ENCODE peak calls at places on chromosomes 3 and 15, in nine cellular contexts. Z, E, G, R, N, Q, V, U and L are unnamed samples.

GRCh38 chr3:112894258-112894657 is 47.6 kb upstream of the CD200R1L start:
- DNase-seq in Z (no peak), E (peak; percentile 59), G (no peak), R (no peak), N (no peak), Q (no peak), V (no peak), U (no peak), L (peak; percentile 8)

GRCh38 chr15:83323296-83323711 is 38.8 kb upstream of the BNC1 start:
- DNase-seq in Z (no peak), E (peak; percentile 95), G (no peak), R (no peak), N (no peak), Q (no peak), V (no peak), U (no peak), L (no peak)

GRCh38 chr3:125611908-125612307 is 16.6 kb upstream of the OSBPL11 start:
- DNase-seq in Z (no peak), E (no peak), G (no peak), R (no peak), N (peak; percentile 13), Q (no peak), V (no peak), U (no peak), L (no peak)

GRCh38 chr3:5226783-5227182 is 39.3 kb downstream of the EDEM1 start:
- DNase-seq in Z (no peak), E (peak; percentile 29), G (no peak), R (no peak), N (no peak), Q (no peak), V (no peak), U (no peak), L (no peak)

GRCh38 chr3:139309880-139310279 is 33.9 kb upstream of the MRPS22 start:
- DNase-seq in Z (no peak), E (peak; percentile 15), G (no peak), R (no peak), N (no peak), Q (no peak), V (no peak), U (no peak), L (peak; percentile 47)

GRCh38 chr3:169699536-169700050 is 36.1 kb upstream of the MECOM start:
- DNase-seq in Z (peak; percentile 72), E (no peak), G (peak; percentile 87), R (no peak), N (no peak), Q (no peak), V (peak; percentile 2), U (peak; percentile 65), L (no peak)

GRCh38 chr3:128190501-128190900 is 37.2 kb downstream of the EEFSEC start:
- DNase-seq in Z (no peak), E (peak; percentile 7), G (no peak), R (no peak), N (no peak), Q (no peak), V (no peak), U (no peak), L (no peak)

GRCh38 chr3:149667576-149667975 is 9.8 kb upstream of the WWTR1 start:
- DNase-seq in Z (no peak), E (no peak), G (no peak), R (no peak), N (no peak), Q (no peak), V (no peak), U (no peak), L (no peak)

GRCh38 chr15:71096676-71097075 is 18.6 kb upstream of the THSD4 start:
- DNase-seq in Z (no peak), E (no peak), G (no peak), R (no peak), N (no peak), Q (no peak), V (no peak), U (no peak), L (no peak)

GRCh38 chr3:138365253-138365555 is 16.8 kb downstream of the MRAS start:
- DNase-seq in Z (no peak), E (no peak), G (no peak), R (no peak), N (no peak), Q (no peak), V (no peak), U (no peak), L (no peak)

GRCh38 chr3:147582642-147583041 is 173.5 kb downstream of the ZIC1 start:
- DNase-seq in Z (no peak), E (no peak), G (no peak), R (no peak), N (no peak), Q (no peak), V (no peak), U (no peak), L (no peak)

GRCh38 chr3:86895202-86895601 is 95.7 kb downstream of the VGLL3 start:
- DNase-seq in Z (no peak), E (no peak), G (no peak), R (no peak), N (no peak), Q (no peak), V (no peak), U (no peak), L (no peak)

GRCh38 chr15:48579945-48580671 is 65.4 kb downstream of the FBN1 start:
- DNase-seq in Z (no peak), E (no peak), G (no peak), R (no peak), N (no peak), Q (no peak), V (no peak), U (no peak), L (no peak)

GRCh38 chr15:48578965-48579364 is 66.5 kb downstream of the FBN1 start:
- DNase-seq in Z (no peak), E (no peak), G (no peak), R (no peak), N (no peak), Q (no peak), V (no peak), U (no peak), L (no peak)

GRCh38 chr15:48580736-48581135 is 64.8 kb downstream of the FBN1 start:
- DNase-seq in Z (no peak), E (no peak), G (no peak), R (no peak), N (no peak), Q (no peak), V (no peak), U (no peak), L (no peak)

GRCh38 chr15:48574187-48574586 is 71.3 kb downstream of the FBN1 start:
- DNase-seq in Z (no peak), E (no peak), G (no peak), R (no peak), N (no peak), Q (no peak), V (no peak), U (no peak), L (no peak)

DNA sequence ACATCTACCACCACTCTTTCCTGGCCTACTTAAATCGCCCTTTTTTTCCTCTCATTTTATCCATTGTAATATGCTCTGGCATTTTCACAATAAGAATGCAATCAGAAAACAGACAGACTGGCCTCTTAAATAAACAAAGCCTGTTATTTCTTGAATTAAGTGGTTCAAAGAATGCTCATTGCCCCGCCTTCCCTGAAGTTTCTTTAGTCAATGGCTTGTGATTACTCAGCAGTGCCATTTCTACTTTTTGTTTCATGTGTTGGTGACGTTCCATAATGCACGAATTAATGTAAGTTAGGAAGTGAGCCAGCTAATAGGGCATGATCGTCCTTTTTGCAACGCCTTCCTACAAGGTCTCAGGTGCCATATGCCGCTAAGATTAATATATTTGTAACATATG is 68.0 kb downstream of the FBN1 start:
- DNase-seq in Z (no peak), E (no peak), G (no peak), R (no peak), N (no peak), Q (no peak), V (no peak), U (no peak), L (no peak)
- TF ChIP-seq POLR2A in Z (no peak), E (no peak), G (no peak), R (no peak), N (no peak), Q (no peak), V (no peak), U (no peak), L (no peak)

DNA sequence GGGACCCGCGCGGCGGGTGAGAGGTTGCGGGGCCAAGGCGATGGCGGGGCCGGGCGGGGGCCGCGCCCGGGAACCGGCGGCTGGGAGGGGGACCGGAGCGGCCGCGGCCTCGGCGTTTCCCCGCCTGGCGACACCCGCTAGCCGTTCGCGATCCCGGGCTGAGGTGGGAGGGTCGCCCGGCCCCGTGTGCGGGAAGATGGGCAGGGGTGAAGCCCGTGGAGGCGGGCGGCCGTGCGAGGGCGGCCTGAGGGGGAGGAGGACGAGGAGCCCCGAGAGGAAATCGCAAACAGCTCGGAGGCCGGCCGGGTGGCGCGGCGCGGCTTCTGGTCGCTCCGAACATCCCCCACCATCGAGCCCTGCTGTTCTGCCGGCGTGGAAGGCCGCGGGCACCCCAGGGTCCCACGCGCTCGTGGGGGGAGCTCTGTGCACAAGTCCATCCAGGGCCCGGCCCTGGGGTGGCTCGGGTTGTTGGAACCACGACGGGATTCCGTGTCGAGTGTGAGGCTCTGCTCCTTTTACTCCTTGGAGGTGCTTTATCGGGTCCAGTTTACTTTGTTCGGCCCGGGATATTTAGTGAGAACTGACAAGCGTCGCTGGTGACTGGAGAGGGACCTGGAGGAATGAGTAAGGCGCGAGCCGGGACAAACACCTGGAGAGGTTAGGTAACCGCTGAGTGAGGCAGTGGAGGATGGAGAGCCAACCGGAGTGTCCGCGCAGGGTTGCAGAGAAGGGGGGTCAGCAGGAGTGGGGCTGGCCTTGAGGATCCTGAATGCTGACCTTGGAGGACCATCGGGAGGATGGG is 728 bp downstream of the CRTC3 start:
- DNase-seq in Z (peak; percentile 42), E (peak; percentile 40), G (peak; percentile 19), R (no peak), N (peak; percentile 93), Q (peak; percentile 47), V (no peak), U (peak; percentile 57), L (peak; percentile 36)
- TF ChIP-seq POLR2A in Z (no peak), E (no peak), G (no peak), R (peak; percentile 31), N (no peak), Q (no peak), V (no peak), U (no peak), L (no peak)

GRCh38 chr15:89383635-89384604 is 49.3 kb upstream of the POLG start:
- DNase-seq in Z (peak; percentile 54), E (peak; percentile 56), G (peak; percentile 37), R (no peak), N (no peak), Q (peak; percentile 68), V (no peak), U (peak; percentile 54), L (no peak)
- TF ChIP-seq POLR2A in Z (no peak), E (no peak), G (no peak), R (no peak), N (no peak), Q (no peak), V (no peak), U (no peak), L (no peak)

DNA sequence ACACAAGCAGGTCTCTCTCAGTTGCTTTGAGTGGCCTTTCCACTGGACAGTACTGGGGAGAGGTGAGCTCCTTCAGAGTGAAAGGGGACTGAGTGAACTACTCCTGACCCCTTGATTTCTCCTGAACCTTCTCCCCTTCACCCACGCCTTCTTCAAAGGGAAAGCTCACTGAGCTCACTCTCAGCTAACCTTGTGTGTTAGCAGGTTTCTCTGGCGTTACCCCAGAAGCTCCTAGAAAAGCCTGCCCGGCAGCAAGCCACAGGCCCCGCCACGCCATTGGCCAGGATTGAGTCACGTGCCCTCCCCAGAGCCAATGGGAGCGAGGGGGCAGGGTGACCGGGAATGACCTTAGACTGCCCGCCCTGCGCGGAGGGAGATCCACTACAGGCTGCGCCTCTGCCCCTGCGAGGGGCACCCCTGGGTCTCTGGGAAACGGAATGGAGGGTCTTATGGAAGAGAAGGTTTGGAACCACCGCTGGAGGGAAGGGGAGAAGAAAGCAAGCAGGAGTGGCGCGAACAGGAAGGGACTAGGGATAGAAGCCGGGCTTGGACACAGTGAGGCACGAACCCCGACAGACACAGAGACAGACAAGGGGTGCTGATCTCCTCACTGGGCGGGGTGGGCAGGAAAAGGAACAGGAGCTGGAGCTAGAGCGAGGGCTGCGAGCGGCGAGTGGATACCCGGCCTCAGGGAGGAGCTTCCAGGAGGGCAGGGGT is 17.4 kb upstream of the CLK3 start:
- DNase-seq in Z (peak; percentile 93), E (peak; percentile 75), G (peak; percentile 92), R (peak; percentile 69), N (peak; percentile 99), Q (peak; percentile 93), V (peak; percentile 69), U (peak; percentile 96), L (no peak)
- TF ChIP-seq POLR2A in Z (peak; percentile 92), E (peak; percentile 93), G (peak; percentile 87), R (peak; percentile 95), N (no peak), Q (peak; percentile 48), V (no peak), U (peak; percentile 57), L (no peak)